ENCODE peak calls at places on chromosomes 4 and X, in four cellular contexts. O is cardiac muscle cell, R is foreskin fibroblast, K is DND-41. D is an unnamed sample.

GRCh38 chrX:38365939-38366338 is 13.5 kb downstream of the OTC start:
- DNase-seq in O (no peak), R (no peak), K (no peak), D (no peak)

GRCh38 chrX:19725545-19726102 is 161.8 kb downstream of the SH3KBP1 start:
- DNase-seq in O (peak), R (no peak), K (no peak), D (no peak)

GRCh38 chr4:336099-336892 is 1.3 kb upstream of the ZNF141 start:
- DNase-seq in O (peak), R (no peak), K (no peak), D (no peak)

GRCh38 chr4:93475730-93476129 is 352.8 kb upstream of the ATOH1 start:
- DNase-seq in O (no peak), R (peak), K (no peak), D (no peak)

GRCh38 chr4:124833831-124834505 is 121.4 kb upstream of the ANKRD50 start:
- DNase-seq in O (no peak), R (no peak), K (no peak), D (no peak)

GRCh38 chrX:134642394-134642793 is 15.9 kb downstream of the PLAC1 start:
- DNase-seq in O (no peak), R (no peak), K (no peak), D (no peak)

GRCh38 chr4:15893967-15894366 is 44.6 kb downstream of the FGFBP1 start:
- DNase-seq in O (peak), R (peak), K (no peak), D (peak)

GRCh38 chr4:26860922-26861433 is 337 bp downstream of the STIM2 start:
- DNase-seq in O (peak), R (peak), K (peak), D (no peak)

GRCh38 chr4:144189121-144189520 is 48.6 kb upstream of the GYPA start:
- DNase-seq in O (no peak), R (no peak), K (no peak), D (no peak)

GRCh38 chr4:183008492-183008891 is 90.6 kb upstream of the WWC2 start:
- DNase-seq in O (no peak), R (no peak), K (no peak), D (no peak)

GRCh38 chr4:173074501-173074946 is 94.1 kb upstream of the GALNT7 start:
- DNase-seq in O (peak), R (peak), K (no peak), D (peak)

GRCh38 chrX:136778914-136779313 is 1.8 kb downstream of the ARHGEF6 start:
- DNase-seq in O (no peak), R (no peak), K (no peak), D (no peak)

GRCh38 chrX:107775000-107775733 is 420 bp downstream of the TSC22D3 start:
- DNase-seq in O (no peak), R (no peak), K (no peak), D (no peak)

GRCh38 chr4:39700500-39700899 is 2.6 kb downstream of the UBE2K start:
- DNase-seq in O (no peak), R (no peak), K (no peak), D (no peak)

GRCh38 chrX:74529311-74529710 is 85.1 kb downstream of the RLIM start:
- DNase-seq in O (no peak), R (no peak), K (no peak), D (no peak)
- TF ChIP-seq CTCF in O (no peak), R (no peak), K (no peak), D (no peak)

GRCh38 chr4:121697626-121698025 is 846 bp upstream of the ANXA5 start:
- DNase-seq in O (no peak), R (no peak), K (no peak), D (no peak)
- H3K4me3 ChIP-seq in O (peak), R (peak), K (no peak), D (peak)

GRCh38 chr4:4759883-4760282 is 99.6 kb upstream of the MSX1 start:
- DNase-seq in O (no peak), R (no peak), K (no peak), D (no peak)

GRCh38 chr4:4762300-4762699 is 97.2 kb upstream of the MSX1 start:
- DNase-seq in O (no peak), R (no peak), K (no peak), D (no peak)

GRCh38 chr4:4759233-4759632 is 100.2 kb upstream of the MSX1 start:
- DNase-seq in O (no peak), R (no peak), K (no peak), D (no peak)

GRCh38 chr4:4762909-4763814 is 96.3 kb upstream of the MSX1 start:
- DNase-seq in O (peak), R (peak), K (peak), D (no peak)

DNA sequence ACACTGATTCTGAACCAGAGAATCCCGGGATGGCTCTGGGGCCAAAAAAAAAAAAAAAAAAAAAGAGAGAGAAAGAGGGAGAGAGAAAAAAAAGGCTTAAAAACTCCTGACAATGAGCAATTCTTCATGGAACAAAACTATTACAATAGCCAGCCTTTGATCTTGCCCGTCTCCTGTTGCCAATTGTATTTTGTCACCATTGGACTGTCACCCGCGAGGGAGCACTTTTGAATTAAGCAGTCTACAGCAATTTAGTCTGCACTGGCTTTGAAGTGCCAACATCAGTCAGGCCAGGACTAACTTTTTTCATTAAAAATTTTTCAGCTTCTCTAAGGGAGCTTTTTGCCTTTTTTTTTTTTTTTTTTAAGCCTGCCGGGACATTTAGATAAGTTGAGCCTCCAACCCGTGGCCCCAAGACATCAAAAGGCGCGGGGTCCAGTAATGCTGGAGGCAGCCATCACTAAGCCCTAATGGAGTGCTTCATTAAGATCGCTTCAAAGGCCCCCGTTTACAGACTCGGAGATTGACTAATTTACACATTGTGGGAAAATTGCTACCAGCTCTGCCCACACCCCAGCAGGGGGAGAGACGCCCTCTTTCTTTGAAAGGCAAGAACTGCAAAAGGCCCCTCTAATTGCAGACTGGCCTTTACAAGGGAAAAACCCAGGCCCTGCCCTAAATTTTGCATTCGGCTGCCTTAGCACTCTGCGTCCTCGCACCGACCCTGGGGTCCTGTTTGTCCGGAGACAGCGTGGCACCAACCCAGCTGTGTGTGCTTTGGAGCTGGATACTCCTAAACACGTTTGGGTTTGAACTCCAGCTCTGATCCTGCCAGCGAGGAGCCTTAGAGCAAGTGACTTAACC is 98.1 kb upstream of the MSX1 start:
- DNase-seq in O (peak), R (no peak), K (no peak), D (no peak)
- TF ChIP-seq CTCF in O (peak), R (peak), K (peak), D (no peak)

DNA sequence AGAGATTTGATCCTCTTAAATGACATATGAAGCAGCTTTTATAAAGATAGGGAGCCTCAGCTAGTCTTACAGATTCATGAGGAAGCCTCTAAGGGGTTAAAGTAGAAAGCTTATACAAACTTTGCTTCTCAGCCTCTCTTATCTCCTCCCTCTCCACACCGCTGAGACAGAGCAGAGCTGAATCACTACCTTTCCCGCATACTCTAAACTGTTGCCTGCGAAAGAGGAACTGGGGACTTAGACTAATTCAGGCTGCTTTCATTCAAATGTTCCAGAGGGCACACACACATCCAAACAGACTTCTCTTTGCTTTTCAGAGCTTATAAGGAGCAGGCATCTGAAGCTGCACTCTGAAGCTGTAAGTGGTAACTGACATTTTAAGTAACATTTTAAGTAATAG is at the start of gene SERTM2:
- DNase-seq in O (peak), R (no peak), K (no peak), D (no peak)
- H3K4me3 ChIP-seq in O (peak), R (no peak), K (no peak), D (peak)

DNA sequence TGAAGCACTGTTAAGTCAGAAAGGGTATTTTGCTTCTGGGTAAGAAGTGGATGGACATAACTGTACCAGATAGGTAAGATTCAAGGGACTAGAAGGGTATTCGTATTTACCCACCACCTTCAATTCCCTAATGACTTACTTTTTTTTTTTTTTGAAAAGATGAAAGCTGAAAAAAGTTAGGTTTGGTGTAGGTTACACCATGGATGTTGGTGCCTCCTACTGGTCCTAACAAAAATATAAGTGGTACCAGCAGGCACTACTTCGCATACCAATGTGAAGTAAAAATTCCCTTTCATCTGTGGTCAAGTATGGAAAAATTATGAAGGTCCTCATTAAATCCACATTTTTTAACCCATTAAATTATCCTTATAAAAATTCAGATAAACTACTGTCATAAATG is 7.2 kb downstream of the ANKRD17 start:
- DNase-seq in O (peak), R (no peak), K (no peak), D (no peak)
- TF ChIP-seq CTCF in O (peak), R (no peak), K (no peak), D (no peak)

DNA sequence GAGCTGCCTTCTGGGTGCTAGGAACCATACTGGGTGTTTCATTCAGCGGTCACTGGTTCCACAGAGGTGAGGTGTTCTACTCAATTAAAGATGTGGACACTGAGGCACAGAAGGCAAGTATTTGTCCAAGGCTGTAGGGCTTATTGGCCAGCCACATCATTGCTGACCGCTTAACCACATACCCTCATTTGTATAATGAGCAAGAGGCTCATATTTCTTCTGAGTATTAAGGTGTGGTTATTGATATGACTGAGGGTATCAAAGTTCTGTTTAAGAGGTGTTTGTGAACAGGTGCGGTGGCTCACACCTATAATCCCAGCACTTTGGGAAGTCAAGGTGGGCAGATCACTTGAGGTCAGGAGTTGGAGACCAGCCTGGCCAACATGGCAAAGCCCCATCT is 14.3 kb downstream of the RNF4 start:
- DNase-seq in O (no peak), R (no peak), K (no peak), D (no peak)
- H3K4me3 ChIP-seq in O (no peak), R (no peak), K (no peak), D (no peak)

DNA sequence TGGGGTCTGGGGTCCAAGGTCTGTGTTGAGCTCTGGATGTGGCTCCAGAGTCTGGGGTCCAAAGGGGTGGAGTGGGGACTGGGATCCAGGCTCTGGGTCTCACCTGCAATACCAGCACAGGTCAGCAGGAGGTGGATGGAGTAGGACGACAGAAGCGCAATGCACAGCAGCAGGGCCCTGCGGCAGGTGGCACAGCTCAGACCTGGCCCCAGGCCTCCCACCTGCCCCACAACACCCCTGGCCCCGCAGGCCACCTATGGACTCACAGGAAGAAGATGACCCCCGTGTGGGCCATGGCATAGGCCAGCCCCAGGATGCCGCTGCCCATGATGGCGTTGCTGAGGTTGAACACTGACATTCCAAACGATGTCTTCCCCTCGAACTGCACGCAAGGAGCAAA is 3.4 kb downstream of the SLC38A5 start:
- DNase-seq in O (no peak), R (no peak), K (peak), D (no peak)
- TF ChIP-seq CTCF in O (peak), R (no peak), K (peak), D (peak)

GRCh38 chr4:86841309-86841708 is 7.9 kb downstream of the SLC10A6 start:
- DNase-seq in O (no peak), R (no peak), K (no peak), D (no peak)

GRCh38 chr4:86837651-86838050 is 11.5 kb downstream of the SLC10A6 start:
- DNase-seq in O (no peak), R (no peak), K (no peak), D (no peak)

GRCh38 chr4:86838141-86838540 is 11.0 kb downstream of the SLC10A6 start:
- DNase-seq in O (no peak), R (no peak), K (no peak), D (no peak)

GRCh38 chr4:86845593-86845992 is 3.6 kb downstream of the SLC10A6 start:
- DNase-seq in O (no peak), R (no peak), K (no peak), D (no peak)

DNA sequence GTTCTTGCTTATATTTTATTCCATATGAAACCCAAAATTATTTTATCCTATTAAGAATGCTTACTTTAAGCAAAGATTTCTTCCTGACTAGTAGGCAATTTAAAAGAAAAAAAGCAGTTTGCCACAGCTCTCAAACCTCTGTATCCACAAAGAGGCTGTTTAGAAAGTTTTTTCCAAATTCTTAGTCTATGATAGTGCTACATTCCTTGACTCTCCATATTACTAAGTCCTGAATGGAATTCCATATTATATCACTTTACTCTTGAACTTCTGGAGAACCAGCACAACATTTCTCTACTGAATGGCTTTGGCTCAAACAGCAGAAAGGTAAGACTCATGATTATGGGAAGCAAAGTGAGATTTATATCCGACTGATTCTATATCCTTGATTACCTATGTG is 8.3 kb downstream of the SLC10A6 start:
- DNase-seq in O (no peak), R (no peak), K (no peak), D (no peak)
- H3K4me3 ChIP-seq in O (no peak), R (no peak), K (no peak), D (no peak)

D was measured in epithelial cell of proximal tubule.